ENCODE peak calls at places on chromosomes 2 and 18, in four cellular contexts. J, L, W and C are unnamed samples.
A peak's percentile ranks its signal among the peaks of the same experiment; 100 is the strongest.

GRCh38 chr2:61493523-61493942 is 22.6 kb upstream of the USP34 start:
- DNase-seq in W (no peak), L (no peak), J (no peak), C (no peak)

GRCh38 chr2:215436705-215437570 is 1.1 kb upstream of the FN1 start:
- DNase-seq in J (no peak), W (no peak), L (no peak), C (no peak)

GRCh38 chr2:226573158-226573557 is 226.5 kb downstream of the IRS1 start:
- DNase-seq in J (no peak), L (no peak), W (no peak), C (no peak)

GRCh38 chr2:67510745-67511144 is 113.6 kb downstream of the ETAA1 start:
- DNase-seq in L (no peak), W (no peak), J (no peak), C (no peak)

GRCh38 chr18:45841765-45842442 is 16.4 kb downstream of the SIGLEC15 start:
- DNase-seq in L (no peak), J (no peak), W (no peak), C (no peak)

GRCh38 chr2:232951891-232952290 is 61.2 kb downstream of the NGEF start:
- DNase-seq in W (no peak), J (no peak), L (no peak), C (no peak)

GRCh38 chr2:25379535-25379934 is 37.8 kb upstream of the DNMT3A start:
- DNase-seq in L (no peak), W (no peak), J (no peak), C (no peak)

GRCh38 chr2:51579412-51579811 is 547.5 kb upstream of the NRXN1 start:
- DNase-seq in J (no peak), W (no peak), L (no peak), C (no peak)

GRCh38 chr18:71116535-71116934 is 827.7 kb downstream of the SOCS6 start:
- DNase-seq in L (no peak), J (no peak), W (no peak), C (no peak)
- H3K9me3 ChIP-seq in L (no peaks in the 10 kb centered on the region), J (no peaks in the 10 kb centered on the region), W (peaks cover 4% of the 10 kb centered on the region), C (peaks cover 5% of the 10 kb centered on the region)

GRCh38 chr18:41643427-41643826 is 311.6 kb upstream of the PIK3C3 start:
- DNase-seq in W (no peak), J (no peak), L (no peak), C (no peak)
- H3K9me3 ChIP-seq in W (no peaks in the 10 kb centered on the region), J (no peaks in the 10 kb centered on the region), L (no peaks in the 10 kb centered on the region), C (no peaks in the 10 kb centered on the region)

DNA sequence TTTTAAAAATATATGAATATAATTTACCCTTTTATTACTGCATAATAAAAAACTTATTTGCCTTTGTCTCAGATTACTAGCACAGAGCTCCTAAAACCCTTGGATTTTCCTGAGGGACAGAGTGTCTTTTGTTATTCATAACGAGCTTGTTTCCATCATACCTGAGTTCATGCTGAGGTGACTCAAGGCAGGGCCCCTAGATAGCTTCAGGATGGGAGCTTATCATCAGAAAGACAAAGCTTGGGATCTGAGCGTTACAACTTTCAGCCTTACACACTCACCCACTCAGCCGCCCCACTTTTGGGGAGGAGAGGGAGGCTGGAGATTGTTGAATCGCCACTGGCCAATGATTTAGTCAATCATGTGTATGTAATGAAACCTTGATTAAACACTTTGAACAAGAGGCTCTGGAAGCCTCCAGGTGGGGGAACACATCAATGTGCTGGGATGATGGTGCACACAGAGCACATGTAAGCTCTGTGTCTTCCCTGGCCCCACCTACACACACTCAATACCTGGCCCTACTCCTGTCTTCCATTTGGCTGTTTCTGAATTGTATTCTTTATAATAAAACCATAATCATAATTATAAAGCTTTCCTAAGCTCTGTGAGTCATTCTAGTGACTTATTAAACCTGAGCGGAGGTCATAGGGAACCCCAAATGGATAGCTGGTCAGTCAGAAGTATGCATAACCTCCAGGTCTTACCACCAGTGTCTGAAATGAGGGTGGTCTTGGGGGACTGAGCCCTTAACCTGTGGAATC is 28.5 kb upstream of the DNAH7 start:
- DNase-seq in L (no peak), J (no peak), W (no peak), C (no peak)
- H3K9me3 ChIP-seq in L (no peaks in the 10 kb centered on the region), J (no peaks in the 10 kb centered on the region), W (no peaks in the 10 kb centered on the region), C (no peaks in the 10 kb centered on the region)

GRCh38 chr18:78649421-78649820 is 330.2 kb upstream of the SALL3 start:
- DNase-seq in L (no peak), W (no peak), J (no peak), C (no peak)
- H3K9me3 ChIP-seq in L (no peaks in the 10 kb centered on the region), W (no peaks in the 10 kb centered on the region), J (no peaks in the 10 kb centered on the region), C (no peaks in the 10 kb centered on the region)

GRCh38 chr2:94767336-94767735 is 103.9 kb upstream of the TEKT4 start:
- DNase-seq in J (no peak), W (no peak), L (no peak), C (no peak)
- H3K9me3 ChIP-seq in J (no peaks in the 10 kb centered on the region), W (no peaks in the 10 kb centered on the region), L (no peaks in the 10 kb centered on the region), C (no peaks in the 10 kb centered on the region)

GRCh38 chr2:63700276-63700675 is 111.5 kb downstream of the MDH1 start:
- DNase-seq in W (no peak), L (no peak), J (no peak), C (no peak)

GRCh38 chr2:63697160-63697559 is 108.4 kb downstream of the MDH1 start:
- DNase-seq in J (no peak), L (no peak), W (no peak), C (no peak)

GRCh38 chr2:63699549-63699839 is 110.7 kb downstream of the MDH1 start:
- DNase-seq in W (no peak), J (no peak), L (no peak), C (no peak)

GRCh38 chr2:63698825-63699548 is 110.2 kb downstream of the MDH1 start:
- DNase-seq in W (no peak), J (peak; percentile 78), L (peak; percentile 60), C (no peak)

DNA sequence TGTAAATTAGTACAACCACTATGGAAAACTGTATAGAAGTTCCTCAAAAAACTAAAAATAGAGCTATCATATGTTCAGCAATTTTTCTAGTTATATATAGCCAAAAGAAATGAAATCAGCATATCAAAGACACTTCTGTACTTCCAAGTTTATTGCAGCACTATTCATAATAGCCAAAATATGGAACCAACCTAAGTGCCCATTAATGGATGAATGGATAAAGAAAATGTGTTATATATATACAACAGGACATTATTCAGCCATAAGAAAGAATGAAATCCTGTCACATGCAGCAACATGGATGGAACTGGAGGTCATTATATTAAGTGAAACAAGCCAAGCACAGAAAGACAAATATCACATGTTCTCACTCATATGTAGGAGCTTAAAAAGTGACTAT is 112.6 kb downstream of the MDH1 start:
- DNase-seq in J (no peak), L (no peak), W (no peak), C (no peak)
- H3K9me3 ChIP-seq in J (no peaks in the 10 kb centered on the region), L (no peaks in the 10 kb centered on the region), W (no peaks in the 10 kb centered on the region), C (no peaks in the 10 kb centered on the region)

GRCh38 chr18:78862395-78862794 is 117.2 kb upstream of the SALL3 start:
- DNase-seq in W (no peak), J (no peak), L (no peak), C (no peak)
- H3K9me3 ChIP-seq in W (no peaks in the 10 kb centered on the region), J (no peaks in the 10 kb centered on the region), L (no peaks in the 10 kb centered on the region), C (no peaks in the 10 kb centered on the region)